ENCODE peak calls at places on chromosome 1, in eight cellular contexts. F, C, B, O, E, T, Z and V are unnamed samples.

GRCh38 chr1:51342591-51343206 is 12.3 kb upstream of the TTC39A start:
- DNase-seq in Z (no peak), T (no peak), B (no peak), F (no peak), C (no peak), E (no peak), O (no peak), V (no peak)

GRCh38 chr1:63731117-63732043 is 42.4 kb upstream of the ROR1 start:
- DNase-seq in T (no peak), F (peak; percentile 97), B (peak; percentile 76), E (no peak), C (peak; percentile 94), O (no peak), Z (peak; percentile 62), V (peak; percentile 98)

GRCh38 chr1:15005116-15005515 is 148.4 kb upstream of the TMEM51 start:
- DNase-seq in Z (no peak), O (no peak), C (peak; percentile 35), T (no peak), B (no peak), E (no peak), F (no peak), V (no peak)

GRCh38 chr1:53031732-53032131 is 30.3 kb upstream of the PODN start:
- DNase-seq in C (no peak), B (no peak), E (no peak), O (no peak), T (no peak), F (no peak), Z (no peak), V (no peak)

GRCh38 chr1:157856538-157856937 is 14.9 kb upstream of the CD5L start:
- DNase-seq in C (no peak), B (no peak), O (no peak), T (no peak), E (no peak), Z (no peak), F (no peak), V (no peak)

GRCh38 chr1:169109561-169110134 is 3.2 kb downstream of the ATP1B1 start:
- DNase-seq in O (peak; percentile 62), E (peak; percentile 95), T (peak; percentile 53), F (peak; percentile 90), B (peak; percentile 83), C (peak; percentile 85), Z (peak; percentile 90), V (peak; percentile 97)

GRCh38 chr1:218488986-218489385 is 143.8 kb downstream of the TGFB2 start:
- DNase-seq in Z (no peak), C (no peak), F (no peak), T (no peak), B (peak; percentile 46), E (peak; percentile 72), O (peak; percentile 21), V (no peak)

GRCh38 chr1:86471296-86471695 is 2.6 kb downstream of the CLCA1 start:
- DNase-seq in F (peak; percentile 3), E (no peak), B (no peak), Z (no peak), T (no peak), O (no peak), C (peak; percentile 26), V (no peak)

GRCh38 chr1:22860883-22861385 is 111.7 kb downstream of the LACTBL1 start:
- DNase-seq in F (no peak), O (no peak), C (no peak), E (no peak), T (no peak), B (no peak), Z (no peak), V (no peak)

GRCh38 chr1:31812158-31812829 is 3.5 kb downstream of the SPOCD1 start:
- DNase-seq in T (no peak), B (no peak), F (no peak), Z (no peak), O (no peak), E (no peak), C (no peak), V (no peak)

GRCh38 chr1:220189750-220190347 is 82.4 kb downstream of the RAB3GAP2 start:
- DNase-seq in E (no peak), T (no peak), Z (no peak), F (peak; percentile 60), C (peak; percentile 51), B (peak; percentile 33), O (no peak), V (peak; percentile 40)

GRCh38 chr1:244074559-244075171 is 23.6 kb downstream of the ZBTB18 start:
- DNase-seq in E (no peak), Z (peak; percentile 41), C (no peak), O (no peak), T (no peak), F (no peak), B (no peak), V (no peak)

GRCh38 chr1:13950637-13951036 is 250.6 kb downstream of the PRDM2 start:
- DNase-seq in T (no peak), E (no peak), Z (no peak), B (no peak), C (no peak), O (no peak), F (no peak), V (no peak)

GRCh38 chr1:84426376-84426775 is 28.1 kb downstream of the DNASE2B start:
- DNase-seq in T (no peak), O (no peak), F (no peak), E (no peak), B (no peak), Z (no peak), C (no peak), V (no peak)

GRCh38 chr1:23645338-23645737 is 46.3 kb upstream of the RPL11 start:
- DNase-seq in Z (no peak), C (no peak), T (no peak), B (no peak), F (no peak), E (no peak), O (no peak), V (no peak)

GRCh38 chr1:113534875-113535274 is 144.6 kb downstream of the MAGI3 start:
- DNase-seq in B (no peak), Z (no peak), E (no peak), O (no peak), T (no peak), F (no peak), C (peak; percentile 49), V (no peak)

GRCh38 chr1:40396420-40396819 is 22.9 kb downstream of the SMAP2 start:
- DNase-seq in C (no peak), F (no peak), E (no peak), Z (no peak), O (no peak), T (no peak), B (no peak), V (peak; percentile 69)
- H3K4me3 ChIP-seq in C (no peak overlapping the region), F (no peak overlapping the region), E (no peak overlapping the region), Z (no peak overlapping the region), O (no peak overlapping the region), T (no peak overlapping the region), B (no peak overlapping the region), V (no peak overlapping the region)

DNA sequence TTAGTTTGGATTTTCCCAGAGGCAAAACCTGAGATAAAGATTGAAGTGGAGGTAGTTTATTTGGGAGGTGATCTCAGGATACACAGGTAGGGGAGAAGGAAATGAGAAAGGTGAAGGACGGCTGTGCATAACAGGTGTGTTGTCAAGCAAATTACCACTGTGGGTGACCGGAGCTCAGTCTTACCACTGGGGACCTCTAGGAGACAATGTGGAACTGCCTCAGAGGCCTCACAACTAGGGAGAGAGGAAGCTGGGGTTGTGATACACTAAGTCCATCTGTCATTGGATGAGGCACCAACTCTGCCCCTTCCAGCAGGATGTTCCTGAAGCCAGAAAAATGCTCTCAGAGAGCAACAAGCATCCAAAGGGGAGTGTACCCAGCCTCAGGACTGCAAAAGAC is 32.6 kb downstream of the GRIK3 start:
- DNase-seq in B (no peak), T (no peak), Z (no peak), F (no peak), C (no peak), E (no peak), O (no peak), V (no peak)
- TF ChIP-seq CTCF in B (no peak), T (no peak), Z (no peak), F (no peak), C (no peak), E (no peak), O (no peak), V (no peak)

DNA sequence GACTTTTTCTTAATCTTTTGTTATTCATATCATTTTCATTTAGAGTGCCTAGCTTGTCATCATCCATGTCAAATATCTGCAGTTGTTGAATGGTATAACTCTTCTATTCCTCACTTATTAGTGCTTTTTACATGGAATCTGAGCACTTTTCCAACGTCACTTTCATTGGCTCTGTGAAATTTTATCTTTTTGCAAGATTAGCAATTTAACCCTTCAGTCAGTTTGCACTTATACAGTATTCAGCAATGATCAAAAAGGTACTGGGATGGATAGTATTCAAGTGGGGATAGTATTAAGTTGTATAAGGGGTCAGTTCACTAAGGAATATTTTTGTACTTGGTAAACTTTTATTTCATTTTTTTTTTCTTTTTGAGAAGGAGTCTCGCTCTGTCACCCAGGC is 150.0 kb downstream of the RASAL2 start:
- DNase-seq in B (no peak), F (no peak), C (no peak), O (no peak), E (no peak), Z (no peak), T (no peak), V (no peak)
- H3K4me3 ChIP-seq in B (no peak overlapping the region), F (no peak overlapping the region), C (no peak overlapping the region), O (no peak overlapping the region), E (no peak overlapping the region), Z (no peak overlapping the region), T (no peak overlapping the region), V (no peak overlapping the region)

DNA sequence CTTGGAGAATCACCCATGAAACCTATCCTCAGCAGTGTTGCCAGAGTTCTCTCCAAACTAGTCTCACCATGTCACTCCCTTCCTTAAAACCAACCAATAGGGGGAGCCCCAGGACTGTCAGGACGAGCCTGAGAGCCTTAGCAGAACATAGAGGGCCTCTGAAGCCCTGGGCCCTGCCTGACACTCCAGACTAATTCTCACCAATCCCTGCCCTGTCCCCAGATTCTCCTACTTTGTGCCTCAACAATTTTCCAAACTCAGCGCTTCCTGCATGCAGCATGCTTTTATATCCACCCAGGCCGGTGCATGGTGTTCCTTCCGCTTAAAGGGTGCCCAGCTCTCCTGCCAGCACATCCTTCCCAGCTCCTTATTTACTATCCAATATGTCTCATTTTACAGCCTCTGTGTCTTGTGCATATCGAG is 42.7 kb downstream of the HSD3B1 start:
- DNase-seq in Z (peak; percentile 72), C (peak; percentile 73), F (peak; percentile 71), T (no peak), O (no peak), B (peak; percentile 3), E (peak; percentile 66), V (peak; percentile 79)
- TF ChIP-seq CTCF in Z (peak; percentile 48), C (peak; percentile 63), F (peak; percentile 67), T (peak; percentile 7), O (peak; percentile 18), B (peak; percentile 26), E (peak; percentile 58), V (peak; percentile 79)

DNA sequence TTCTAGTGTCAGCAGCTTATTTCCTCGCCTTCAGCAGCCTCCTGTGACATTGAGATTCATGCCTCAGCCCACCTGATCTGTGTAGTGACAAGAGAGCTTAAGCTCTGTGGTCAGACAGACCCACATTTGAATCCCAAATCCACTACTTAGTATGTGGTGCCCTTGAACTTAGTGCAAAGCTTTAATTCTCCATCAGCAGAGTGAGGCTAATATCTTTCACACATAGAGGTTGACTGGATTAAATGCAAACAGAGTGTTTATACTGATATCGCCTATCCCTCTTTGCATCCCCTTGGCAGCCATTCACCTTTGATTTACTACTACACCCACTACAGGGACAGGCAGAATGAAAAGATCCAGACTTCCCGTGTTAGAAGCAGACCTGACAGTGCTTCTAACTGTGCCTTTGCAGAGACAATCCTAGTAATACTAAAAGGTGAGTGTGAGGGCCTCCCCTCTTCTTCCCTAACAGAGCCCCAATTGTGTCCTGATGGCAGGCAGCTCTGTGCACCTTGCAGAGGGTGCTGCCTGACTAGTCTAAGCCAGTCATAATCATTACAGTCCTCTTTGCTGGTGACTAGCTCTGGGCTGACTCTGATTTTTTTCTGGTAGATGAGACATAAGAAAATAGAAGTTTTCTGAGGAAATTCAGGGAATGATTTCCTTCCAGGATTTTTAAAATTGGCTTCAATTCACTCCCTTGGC is 264.1 kb downstream of the CTH start:
- DNase-seq in E (no peak), F (no peak), T (no peak), O (no peak), C (no peak), B (no peak), Z (no peak), V (no peak)
- H3K4me3 ChIP-seq in E (no peak overlapping the region), F (no peak overlapping the region), T (no peak overlapping the region), O (no peak overlapping the region), C (no peak overlapping the region), B (no peak overlapping the region), Z (no peak overlapping the region), V (no peak overlapping the region)